ENCODE peak calls at places on chromosomes 11 and 22, in five cellular contexts. X, B, C, U and A are unnamed samples.

GRCh38 chr11:88117281-88117858 is 57.9 kb downstream of the RAB38 start:
- DNase-seq in U (no peak), C (peak; percentile 23), X (no peak), B (no peak), A (no peak)

GRCh38 chr22:38203090-38203810 is 1.5 kb downstream of the MAFF start:
- DNase-seq in C (peak; percentile 68), B (peak; percentile 39), U (peak; percentile 85), X (peak; percentile 83), A (no peak)

GRCh38 chr11:70220136-70220535 is 17.0 kb downstream of the FADD start:
- DNase-seq in C (no peak), X (no peak), B (no peak), U (no peak), A (no peak)

GRCh38 chr22:35630387-35630793 is 13.3 kb upstream of the MB start:
- DNase-seq in B (peak; percentile 15), X (peak; percentile 60), U (peak; percentile 52), C (peak; percentile 42), A (no peak)

GRCh38 chr11:77776455-77776854 is 44.1 kb downstream of the RSF1 start:
- DNase-seq in U (no peak), B (no peak), X (no peak), C (no peak), A (no peak)

GRCh38 chr11:1880746-1881441 is 10.8 kb downstream of the PRR33 start:
- DNase-seq in U (peak; percentile 58), C (no peak), X (no peak), B (no peak), A (no peak)

GRCh38 chr11:70112017-70112434 is 33.9 kb downstream of the ANO1 start:
- DNase-seq in C (no peak), U (no peak), X (no peak), B (peak; percentile 66), A (no peak)

GRCh38 chr22:47589271-47590250 is 827.1 kb downstream of the TBC1D22A start:
- DNase-seq in U (peak; percentile 51), B (no peak), C (no peak), X (no peak), A (no peak)

GRCh38 chr11:47415091-47415854 is 6.9 kb downstream of the SLC39A13 start:
- DNase-seq in X (no peak), C (no peak), U (no peak), B (no peak), A (no peak)

GRCh38 chr11:70727899-70728620 is 329.7 kb downstream of the CTTN start:
- DNase-seq in X (no peak), U (peak; percentile 34), C (no peak), B (no peak), A (no peak)

GRCh38 chr11:30889116-30889765 is 303.1 kb upstream of the MPPED2 start:
- DNase-seq in C (no peak), X (no peak), B (no peak), U (no peak), A (no peak)

GRCh38 chr11:76347391-76347790 is 33.5 kb downstream of the THAP12 start:
- DNase-seq in U (no peak), C (no peak), B (no peak), X (no peak), A (no peak)

GRCh38 chr11:46736146-46736545 is 17.1 kb downstream of the F2 start:
- DNase-seq in U (no peak), C (no peak), X (no peak), B (no peak), A (no peak)

GRCh38 chr11:126766425-126766824 is 234.1 kb downstream of the KIRREL3 start:
- DNase-seq in C (no peak), B (no peak), X (no peak), U (no peak), A (no peak)

GRCh38 chr11:35486934-35487333 is 38.5 kb downstream of the PAMR1 start:
- DNase-seq in B (no peak), U (no peak), X (no peak), C (no peak), A (no peak)
- H3K27ac ChIP-seq in B (no peak overlapping the region), U (no peak overlapping the region), X (no peak overlapping the region), C (no peak overlapping the region), A (no peak overlapping the region)

DNA sequence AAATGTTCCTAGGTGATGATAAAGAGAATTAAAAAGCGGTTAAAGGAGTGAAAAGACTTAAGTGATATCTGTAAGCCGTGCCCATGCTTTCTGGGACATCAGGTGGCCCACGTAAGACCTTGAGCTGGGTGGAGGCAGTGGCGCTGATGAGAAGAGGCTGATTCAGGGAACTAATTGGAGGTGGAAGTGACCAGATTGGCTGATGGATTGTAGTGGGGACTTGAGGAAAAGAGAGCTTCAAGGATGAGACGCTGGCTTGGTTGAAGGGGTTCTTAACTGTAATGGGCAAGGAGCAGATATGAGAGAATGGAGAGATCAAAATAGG is 69.1 kb upstream of the EP300 start:
- DNase-seq in B (no peak), C (no peak), X (no peak), U (no peak), A (no peak)
- H3K27ac ChIP-seq in B (peak overlapping the region; percentile 97), C (no peak overlapping the region), X (peak overlapping the region; percentile 95), U (peak overlapping the region; percentile 100), A (no peak overlapping the region)

GRCh38 chr11:72629266-72629665 is 45.0 kb downstream of the PDE2A start:
- DNase-seq in U (no peak), X (peak; percentile 14), C (no peak), B (no peak), A (no peak)
- H3K27ac ChIP-seq in U (peak overlapping the region; percentile 17), X (no peak overlapping the region), C (no peak overlapping the region), B (no peak overlapping the region), A (no peak overlapping the region)

DNA sequence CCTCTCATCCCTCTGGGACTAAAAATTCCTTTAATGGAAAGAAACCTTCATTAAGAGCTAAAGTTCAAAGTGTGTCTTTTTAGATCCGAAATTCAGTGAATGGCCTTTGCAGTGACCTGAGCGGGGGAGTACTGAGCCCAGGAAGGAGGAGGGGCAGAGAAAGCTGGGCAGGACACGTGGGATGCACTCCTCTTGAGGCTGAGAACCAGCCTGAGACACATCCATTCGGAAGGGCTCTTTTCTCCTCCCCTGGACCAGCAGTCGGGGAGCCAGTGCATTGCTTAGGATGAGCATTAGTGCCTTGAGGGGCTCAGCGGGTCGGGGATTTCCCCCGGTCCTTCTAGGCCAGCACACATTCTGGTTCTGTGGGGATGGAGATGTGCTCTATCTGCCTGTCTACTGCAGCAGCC is 258.9 kb upstream of the B3GAT1 start:
- DNase-seq in C (no peak), B (no peak), X (no peak), U (no peak), A (no peak)
- H3K27ac ChIP-seq in C (no peak overlapping the region), B (no peak overlapping the region), X (no peak overlapping the region), U (no peak overlapping the region), A (no peak overlapping the region)

DNA sequence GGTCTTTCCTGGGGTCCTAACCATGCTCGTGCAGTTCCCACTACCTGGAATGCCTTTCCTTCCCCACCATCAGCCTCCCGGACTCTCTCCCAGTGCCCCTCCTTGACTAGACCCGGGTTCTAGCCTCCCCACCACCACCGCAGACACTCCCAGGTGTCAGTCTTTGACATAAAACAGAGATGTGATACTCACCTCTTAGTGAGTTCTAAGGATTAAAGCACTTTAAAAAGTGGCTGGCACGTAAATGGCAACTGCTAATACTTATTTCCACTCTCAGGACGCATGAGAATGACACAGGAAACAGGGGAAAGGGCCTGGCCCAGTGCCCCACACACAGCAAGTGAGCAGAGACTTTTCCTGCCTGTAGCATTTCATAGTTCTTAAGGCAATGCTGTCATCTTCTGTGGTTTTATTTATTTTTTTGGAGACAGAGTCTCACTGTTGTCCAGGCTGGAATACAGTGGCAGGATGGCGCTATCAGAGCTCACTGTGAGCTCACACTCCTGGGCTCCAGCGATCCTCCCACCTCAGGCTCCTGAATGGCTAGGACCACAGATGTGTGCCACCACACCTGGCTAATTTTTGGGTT is 1.9 kb upstream of the SLC25A45 start:
- DNase-seq in B (peak; percentile 60), C (peak; percentile 19), X (no peak), U (no peak), A (no peak)
- H3K27ac ChIP-seq in B (peak overlapping the region; percentile 76), C (no peak overlapping the region), X (peak overlapping the region; percentile 93), U (peak overlapping the region; percentile 98), A (peak overlapping the region; percentile 99)

DNA sequence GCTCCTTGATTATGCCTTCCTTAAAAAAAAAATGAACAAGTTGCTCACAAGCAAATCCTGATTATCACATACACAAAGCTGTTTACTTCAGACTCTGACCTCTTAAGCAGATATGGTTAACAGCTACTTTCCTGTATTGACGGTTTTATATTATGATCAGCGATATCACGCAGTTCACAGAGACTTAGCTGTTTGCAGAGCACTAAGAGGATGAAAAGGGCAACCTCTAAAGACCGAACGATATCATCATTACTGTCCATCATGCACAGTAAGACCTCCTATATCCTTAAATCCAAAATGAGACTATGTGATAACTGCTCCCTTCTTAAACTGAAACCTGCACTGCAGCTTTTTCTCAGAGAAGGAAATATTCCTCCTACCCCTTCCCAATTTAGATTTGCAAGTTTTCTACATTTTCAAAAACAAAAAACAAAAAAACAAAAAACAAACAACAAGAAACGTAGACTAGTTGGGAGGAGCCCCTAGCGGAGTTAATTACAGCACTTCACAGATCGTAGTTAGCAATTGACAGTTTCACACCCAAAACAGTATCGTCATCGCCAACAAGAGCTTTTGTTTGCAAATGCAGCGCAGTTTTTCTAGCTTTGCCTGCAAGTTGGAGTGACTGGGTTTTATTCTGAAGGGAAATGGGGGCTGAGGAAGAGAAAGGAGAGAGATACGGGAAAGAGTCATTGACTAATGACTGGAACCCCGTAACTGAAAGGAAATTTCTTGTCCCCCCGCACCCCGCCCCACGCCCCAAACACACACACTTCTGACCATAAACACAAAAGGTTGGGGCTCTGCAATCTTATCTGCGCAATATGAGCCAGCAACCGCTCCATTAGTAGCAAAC is 1.2 kb downstream of the DDX6 start:
- DNase-seq in U (no peak), X (no peak), B (peak; percentile 13), C (peak; percentile 26), A (no peak)
- H3K27ac ChIP-seq in U (peak overlapping the region; percentile 100), X (peak overlapping the region; percentile 85), B (peak overlapping the region; percentile 99), C (peak overlapping the region; percentile 93), A (peak overlapping the region; percentile 91)

GRCh38 chr11:2886191-2886894 is 768 bp upstream of the CDKN1C start:
- DNase-seq in C (no peak), X (no peak), B (peak; percentile 85), U (no peak), A (no peak)
- H3K27ac ChIP-seq in C (no peak overlapping the region), X (no peak overlapping the region), B (peak overlapping the region; percentile 19), U (no peak overlapping the region), A (no peak overlapping the region)

GRCh38 chr11:22479133-22479690 is 141.0 kb downstream of the SLC17A6 start:
- DNase-seq in C (no peak), X (no peak), B (no peak), U (no peak), A (no peak)

GRCh38 chr11:22478169-22478568 is 140.0 kb downstream of the SLC17A6 start:
- DNase-seq in X (no peak), B (no peak), C (no peak), U (no peak), A (no peak)

GRCh38 chr11:22476589-22476988 is 138.4 kb downstream of the SLC17A6 start:
- DNase-seq in B (no peak), U (no peak), X (no peak), C (no peak), A (no peak)

GRCh38 chr11:22474621-22475020 is 136.4 kb downstream of the SLC17A6 start:
- DNase-seq in U (no peak), B (no peak), C (no peak), X (no peak), A (no peak)

GRCh38 chr11:22477312-22477711 is 139.1 kb downstream of the SLC17A6 start:
- DNase-seq in X (no peak), B (no peak), C (peak; percentile 32), U (no peak), A (peak; percentile 29)
- H3K27ac ChIP-seq in X (no peak overlapping the region), B (no peak overlapping the region), C (no peak overlapping the region), U (no peak overlapping the region), A (peak overlapping the region; percentile 53)